ENCODE peak calls at places on chromosomes 16 and 17, in eight cellular contexts. O is AG09309, U is astrocyte of the cerebellum, X is stomach, Q is heart right ventricle, C is body of pancreas, J is neural crest cell, I is B cell. Z is an unnamed sample.

GRCh38 chr17:9982159-9982558 is 77.1 kb upstream of the RCVRN start:
- DNase-seq in J (no peak), I (no peak), O (no peak), U (no peak), C (peak; percentile 17), Q (no peak), X (no peak), Z (peak; percentile 14)

GRCh38 chr17:60901222-60901621 is 223.6 kb downstream of the BCAS3 start:
- DNase-seq in I (no peak), C (no peak), Q (no peak), O (no peak), X (no peak), U (no peak), J (no peak), Z (no peak)

GRCh38 chr17:29848737-29849136 is 81.3 kb downstream of the SSH2 start:
- DNase-seq in I (no peak), X (no peak), Q (no peak), J (no peak), U (no peak), O (no peak), C (no peak), Z (no peak)

GRCh38 chr17:28346746-28347246 is 10.5 kb downstream of the POLDIP2 start:
- DNase-seq in I (no peak), X (peak; percentile 72), O (no peak), U (no peak), C (peak; percentile 85), J (no peak), Q (no peak), Z (no peak)

GRCh38 chr17:63082273-63082861 is 116.3 kb downstream of the TANC2 start:
- DNase-seq in I (no peak), X (no peak), C (no peak), J (no peak), Q (no peak), U (peak; percentile 31), O (peak; percentile 8), Z (no peak)

GRCh38 chr17:82127315-82127595 is 29.2 kb upstream of the FASN start:
- DNase-seq in I (no peak), J (no peak), U (no peak), O (no peak), X (no peak), Q (no peak), C (no peak), Z (no peak)

GRCh38 chr17:29179232-29180036 is 764 bp downstream of the MYO18A start:
- DNase-seq in C (peak; percentile 90), Q (peak; percentile 54), J (peak; percentile 25), O (no peak), I (no peak), U (no peak), X (peak; percentile 90), Z (no peak)

GRCh38 chr17:17108681-17109049 is 66.4 kb downstream of the MPRIP start:
- DNase-seq in X (peak; percentile 57), I (no peak), C (peak; percentile 66), U (no peak), O (no peak), Q (no peak), J (no peak), Z (no peak)

GRCh38 chr17:46811978-46812583 is 6.4 kb downstream of the WNT3 start:
- DNase-seq in Q (no peak), O (peak; percentile 37), U (no peak), J (no peak), C (no peak), I (no peak), X (no peak), Z (no peak)

GRCh38 chr17:74439691-74440567 is 8.0 kb downstream of the GPRC5C start:
- DNase-seq in I (no peak), X (no peak), Q (no peak), U (no peak), J (no peak), O (no peak), C (no peak), Z (no peak)

GRCh38 chr16:50866806-50867205 is 124.9 kb downstream of the CYLD start:
- DNase-seq in U (no peak), J (no peak), O (no peak), Q (no peak), I (no peak), C (no peak), X (no peak), Z (no peak)

GRCh38 chr17:1398900-1399299 is 1.1 kb downstream of the YWHAE start:
- DNase-seq in J (peak; percentile 12), Q (no peak), U (no peak), O (no peak), C (peak; percentile 21), X (no peak), I (peak; percentile 43), Z (peak; percentile 49)

GRCh38 chr17:32861979-32862378 is 14.9 kb downstream of the MYO1D start:
- DNase-seq in Q (no peak), I (no peak), O (no peak), U (no peak), C (no peak), J (no peak), X (no peak), Z (no peak)

GRCh38 chr17:58487589-58488427 is at the start of gene HSF5:
- DNase-seq in J (no peak), U (no peak), X (peak; percentile 36), O (no peak), Q (peak; percentile 29), I (peak; percentile 86), C (peak; percentile 22), Z (peak; percentile 80)
- TF ChIP-seq CTCF in J (no peak), U (no peak), X (no peak), O (no peak), Q (no peak), I (peak; percentile 81), C (no peak), Z (peak; percentile 85)

DNA sequence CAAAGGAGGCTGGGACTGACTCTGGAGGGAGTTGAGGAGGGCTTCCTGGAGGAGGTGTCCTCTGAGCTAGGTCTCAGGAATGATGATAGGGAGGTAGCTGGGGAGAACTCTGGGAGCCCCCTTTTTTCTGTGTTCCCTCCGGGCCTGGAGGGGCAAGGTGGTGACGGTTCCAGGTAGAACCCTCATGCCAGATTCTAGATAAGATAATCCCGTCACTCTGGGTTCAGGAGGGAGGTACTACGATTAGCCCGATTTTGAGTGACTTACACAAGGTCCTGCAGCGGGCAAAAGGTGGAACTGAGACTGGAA is 18.7 kb upstream of the ADGRG3 start:
- DNase-seq in X (no peak), O (no peak), C (no peak), Q (no peak), I (no peak), J (no peak), U (no peak), Z (no peak)
- TF ChIP-seq CTCF in X (no peak), O (no peak), C (no peak), Q (no peak), I (no peak), J (no peak), U (no peak), Z (no peak)

GRCh38 chr16:19785512-19786130 is 67.5 kb downstream of the IQCK start:
- DNase-seq in Q (no peak), C (no peak), J (no peak), X (no peak), U (peak; percentile 27), O (no peak), I (no peak), Z (no peak)
- TF ChIP-seq CTCF in Q (no peak), C (no peak), J (no peak), X (no peak), U (no peak), O (no peak), I (no peak), Z (no peak)

DNA sequence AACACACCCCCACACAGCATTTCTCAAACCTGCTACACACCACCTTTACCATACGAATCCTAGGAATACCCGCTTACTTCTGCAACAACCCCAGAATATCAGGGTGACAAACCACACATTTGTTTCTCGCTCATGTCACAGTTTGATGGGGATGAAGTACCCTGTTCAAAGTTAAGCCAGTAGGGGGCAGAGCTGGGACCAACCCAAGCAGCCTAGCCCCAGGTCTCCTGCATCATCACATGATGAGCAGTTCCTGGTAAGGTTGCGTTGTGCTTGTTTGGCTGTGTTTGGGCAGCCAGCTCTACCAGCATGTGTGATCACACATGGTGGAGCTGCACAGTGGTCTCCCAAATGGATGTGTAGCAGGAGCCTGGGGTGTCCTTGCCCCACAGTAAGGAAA is 103.6 kb upstream of the C16orf82 start:
- DNase-seq in O (no peak), U (no peak), C (no peak), J (peak; percentile 13), I (no peak), X (no peak), Q (no peak), Z (peak; percentile 51)
- TF ChIP-seq CTCF in O (peak; percentile 54), U (peak; percentile 28), C (no peak), J (peak; percentile 44), I (no peak), X (no peak), Q (no peak), Z (no peak)